ENCODE peak calls at places on chromosomes 2 and 18, in seven cellular contexts. One of them, this sample, is unnamed.

GRCh38 chr2:71746946-71747501 is 293.7 kb downstream of the DYSF start:
- DNase-seq in Kasumi-1: no peak
- DNase-seq in astrocyte of the spinal cord: peak
- DNase-seq in heart right ventricle: peak
- DNase-seq in upper lobe of right lung: no peak
- DNase-seq in EH: peak
- DNase-seq in naive thymus-derived CD4-positive, alpha-beta T cell: no peak
- DNase-seq in this sample: no peak

GRCh38 chr2:213237787-213238186 is 46.5 kb upstream of the SPAG16 start:
- DNase-seq in Kasumi-1: no peak
- DNase-seq in astrocyte of the spinal cord: peak
- DNase-seq in upper lobe of right lung: no peak
- DNase-seq in heart right ventricle: no peak
- DNase-seq in EH: no peak
- DNase-seq in naive thymus-derived CD4-positive, alpha-beta T cell: no peak
- DNase-seq in this sample: no peak

GRCh38 chr2:134173338-134174016 is 80.4 kb upstream of the MGAT5 start:
- DNase-seq in heart right ventricle: peak
- DNase-seq in EH: no peak
- DNase-seq in naive thymus-derived CD4-positive, alpha-beta T cell: no peak
- DNase-seq in astrocyte of the spinal cord: no peak
- DNase-seq in Kasumi-1: no peak
- DNase-seq in upper lobe of right lung: no peak
- DNase-seq in this sample: no peak

GRCh38 chr2:220002699-220003098 is 375.3 kb downstream of the SLC4A3 start:
- DNase-seq in heart right ventricle: no peak
- DNase-seq in upper lobe of right lung: no peak
- DNase-seq in EH: no peak
- DNase-seq in astrocyte of the spinal cord: no peak
- DNase-seq in naive thymus-derived CD4-positive, alpha-beta T cell: no peak
- DNase-seq in Kasumi-1: no peak
- DNase-seq in this sample: no peak

GRCh38 chr2:34401186-34401585 is 802.1 kb upstream of the FAM98A start:
- DNase-seq in EH: no peak
- DNase-seq in Kasumi-1: no peak
- DNase-seq in heart right ventricle: no peak
- DNase-seq in naive thymus-derived CD4-positive, alpha-beta T cell: no peak
- DNase-seq in astrocyte of the spinal cord: peak
- DNase-seq in upper lobe of right lung: no peak
- DNase-seq in this sample: no peak

GRCh38 chr18:35264409-35264808 is 23.6 kb downstream of the ZNF397 start:
- DNase-seq in heart right ventricle: no peak
- DNase-seq in Kasumi-1: no peak
- DNase-seq in EH: no peak
- DNase-seq in naive thymus-derived CD4-positive, alpha-beta T cell: no peak
- DNase-seq in upper lobe of right lung: no peak
- DNase-seq in astrocyte of the spinal cord: no peak
- DNase-seq in this sample: no peak

GRCh38 chr18:13566941-13567762 is 159.2 kb downstream of the FAM210A start:
- DNase-seq in naive thymus-derived CD4-positive, alpha-beta T cell: no peak
- DNase-seq in heart right ventricle: peak
- DNase-seq in astrocyte of the spinal cord: peak
- DNase-seq in upper lobe of right lung: peak
- DNase-seq in Kasumi-1: peak
- DNase-seq in EH: no peak
- DNase-seq in this sample: no peak

GRCh38 chr2:53036196-53036595 is 731.4 kb upstream of the CHAC2 start:
- DNase-seq in upper lobe of right lung: no peak
- DNase-seq in naive thymus-derived CD4-positive, alpha-beta T cell: no peak
- DNase-seq in EH: peak
- DNase-seq in heart right ventricle: no peak
- DNase-seq in Kasumi-1: no peak
- DNase-seq in astrocyte of the spinal cord: peak
- DNase-seq in this sample: no peak

GRCh38 chr2:155442755-155443372 is 744.4 kb downstream of the KCNJ3 start:
- DNase-seq in astrocyte of the spinal cord: peak
- DNase-seq in Kasumi-1: peak
- DNase-seq in naive thymus-derived CD4-positive, alpha-beta T cell: no peak
- DNase-seq in heart right ventricle: no peak
- DNase-seq in upper lobe of right lung: no peak
- DNase-seq in EH: no peak
- DNase-seq in this sample: no peak

GRCh38 chr18:13216732-13217465 is 1.7 kb upstream of the LDLRAD4 start:
- DNase-seq in Kasumi-1: peak
- DNase-seq in naive thymus-derived CD4-positive, alpha-beta T cell: peak
- DNase-seq in astrocyte of the spinal cord: no peak
- DNase-seq in heart right ventricle: peak
- DNase-seq in upper lobe of right lung: peak
- DNase-seq in EH: no peak
- DNase-seq in this sample: peak

This sample was measured in HuH-7.5.